ENCODE peak calls at places on chromosomes 3 and 15, in five cellular contexts. S, U, J, B and O are unnamed samples.

GRCh38 chr3:187641319-187641976 is 28.7 kb downstream of the SST start:
- DNase-seq in U (no peak), S (no peak), B (no peak), J (no peak), O (no peak)

GRCh38 chr3:100928638-100929428 is 64.4 kb downstream of the ABI3BP start:
- DNase-seq in U (no peak), B (no peak), S (no peak), J (no peak), O (no peak)

GRCh38 chr3:40137586-40138295 is 171.8 kb upstream of the EIF1B start:
- DNase-seq in S (no peak), B (no peak), U (no peak), J (no peak), O (no peak)

GRCh38 chr15:25171856-25172687 is 217.3 kb downstream of the SNRPN start:
- DNase-seq in J (peak), B (no peak), S (peak), U (no peak), O (no peak)

GRCh38 chr3:71031151-71031550 is 552.4 kb downstream of the FOXP1 start:
- DNase-seq in S (no peak), B (no peak), J (no peak), U (no peak), O (no peak)

GRCh38 chr3:126731044-126731443 is 27.0 kb downstream of the CHCHD6 start:
- DNase-seq in J (no peak), B (no peak), U (no peak), S (no peak), O (no peak)

GRCh38 chr3:47416041-47416440 is 35.2 kb downstream of the PTPN23 start:
- DNase-seq in B (no peak), S (no peak), U (no peak), J (no peak), O (no peak)

GRCh38 chr3:179853176-179853575 is 183.6 kb downstream of the PEX5L start:
- DNase-seq in B (no peak), U (no peak), J (no peak), S (no peak), O (no peak)

GRCh38 chr15:99180287-99180962 is 69.0 kb downstream of the TTC23 start:
- DNase-seq in S (no peak), J (no peak), B (no peak), U (no peak), O (no peak)

GRCh38 chr3:131221731-131222130 is 159.8 kb upstream of the NUDT16 start:
- DNase-seq in B (no peak), S (no peak), U (no peak), J (no peak), O (no peak)

GRCh38 chr3:129690406-129690805 is 83.9 kb upstream of the PLXND1 start:
- DNase-seq in B (peak), J (no peak), U (peak), S (no peak), O (peak)

DNA sequence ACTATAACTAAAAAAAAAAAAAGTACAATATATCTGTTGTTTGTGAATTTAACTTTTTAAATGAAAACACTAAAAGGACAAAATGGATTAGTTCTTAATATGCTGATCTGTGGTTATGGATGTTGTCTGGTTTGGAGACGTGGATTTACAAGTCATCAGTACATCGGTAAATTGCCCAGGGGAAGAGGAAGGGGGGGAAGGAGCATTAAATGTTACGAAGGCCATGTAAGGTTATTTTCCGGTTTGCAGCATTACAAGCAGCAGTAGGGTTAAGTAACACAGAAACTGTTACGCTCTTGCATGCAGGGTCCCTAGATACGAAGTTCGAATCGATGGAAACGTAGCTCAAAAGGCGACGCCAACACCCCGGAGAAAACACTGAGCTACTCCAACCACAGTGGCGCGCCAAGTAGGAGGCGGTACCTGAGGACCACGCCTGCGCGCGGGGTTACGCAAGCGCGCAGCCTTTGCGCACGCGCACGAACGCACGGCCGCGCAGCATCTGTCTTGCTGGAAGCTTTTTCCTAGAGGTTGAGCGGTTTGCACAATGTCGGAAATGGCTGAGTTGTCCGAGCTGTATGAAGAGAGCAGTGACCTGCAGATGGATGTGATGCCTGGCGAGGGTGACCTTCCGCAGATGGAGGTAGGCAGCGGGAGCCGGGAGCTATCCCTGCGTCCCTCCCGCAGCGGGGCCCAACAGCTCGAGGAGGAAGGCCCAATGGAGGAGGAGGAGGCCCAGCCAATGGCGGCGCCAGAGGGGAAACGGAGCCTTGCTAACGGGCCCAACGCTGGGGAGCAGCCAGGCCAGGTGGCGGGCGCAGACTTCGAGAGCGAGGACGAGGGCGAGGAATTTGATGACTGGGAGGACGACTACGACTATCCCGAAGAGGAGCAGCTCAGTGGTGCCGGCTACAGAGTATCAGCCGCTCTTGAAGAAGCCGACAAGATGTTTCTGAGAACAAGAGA is at the start of gene EID1:
- DNase-seq in S (peak), B (peak), J (peak), U (peak), O (peak)
- TF ChIP-seq POLR2A in S (peak), B (peak), J (peak), U (peak), O (peak)

DNA sequence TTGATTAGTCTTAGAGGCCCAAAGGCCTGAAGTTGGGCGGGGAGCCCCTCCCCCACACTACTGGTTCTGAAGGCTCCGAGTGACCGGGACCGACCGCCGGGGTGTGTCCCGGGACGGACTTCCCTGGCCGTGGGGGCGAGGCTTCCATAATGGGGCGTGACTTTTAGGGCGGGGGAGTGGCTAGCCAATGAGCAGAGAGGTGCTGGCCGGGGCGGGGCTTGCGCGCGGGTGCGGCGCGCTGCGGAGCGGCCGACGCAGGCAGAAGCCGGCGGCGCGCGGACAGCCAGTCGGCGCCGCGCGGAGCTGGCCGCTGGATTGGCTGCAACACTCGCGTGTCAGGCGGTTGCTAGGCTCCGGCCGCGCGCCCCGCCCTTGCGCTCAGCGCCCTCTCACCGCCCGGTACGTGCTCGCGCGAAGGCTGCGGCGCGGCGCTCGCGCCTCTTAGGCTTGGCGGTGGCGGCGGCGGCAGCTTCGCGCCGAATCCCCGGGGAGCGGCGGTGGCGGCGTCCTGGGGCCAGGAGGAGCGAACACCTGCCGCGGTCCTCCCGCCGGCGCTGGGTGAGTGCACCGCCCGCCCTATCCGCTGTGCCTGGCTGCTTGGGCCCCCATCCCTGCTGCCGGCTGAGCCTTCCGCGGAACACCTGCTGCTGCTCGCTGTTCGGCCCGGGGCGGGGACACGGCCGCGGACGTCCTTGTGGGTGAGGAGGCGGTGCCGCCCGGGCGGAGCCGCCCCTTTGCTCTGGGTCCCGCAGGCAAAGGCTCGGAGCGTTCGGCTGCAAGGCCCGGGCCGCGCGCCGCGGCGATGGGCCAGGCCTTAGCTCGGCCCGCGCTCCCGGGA is at the start of gene DAG1:
- DNase-seq in S (peak), J (peak), U (peak), B (peak), O (peak)
- TF ChIP-seq POLR2A in S (peak), J (peak), U (peak), B (peak), O (peak)

DNA sequence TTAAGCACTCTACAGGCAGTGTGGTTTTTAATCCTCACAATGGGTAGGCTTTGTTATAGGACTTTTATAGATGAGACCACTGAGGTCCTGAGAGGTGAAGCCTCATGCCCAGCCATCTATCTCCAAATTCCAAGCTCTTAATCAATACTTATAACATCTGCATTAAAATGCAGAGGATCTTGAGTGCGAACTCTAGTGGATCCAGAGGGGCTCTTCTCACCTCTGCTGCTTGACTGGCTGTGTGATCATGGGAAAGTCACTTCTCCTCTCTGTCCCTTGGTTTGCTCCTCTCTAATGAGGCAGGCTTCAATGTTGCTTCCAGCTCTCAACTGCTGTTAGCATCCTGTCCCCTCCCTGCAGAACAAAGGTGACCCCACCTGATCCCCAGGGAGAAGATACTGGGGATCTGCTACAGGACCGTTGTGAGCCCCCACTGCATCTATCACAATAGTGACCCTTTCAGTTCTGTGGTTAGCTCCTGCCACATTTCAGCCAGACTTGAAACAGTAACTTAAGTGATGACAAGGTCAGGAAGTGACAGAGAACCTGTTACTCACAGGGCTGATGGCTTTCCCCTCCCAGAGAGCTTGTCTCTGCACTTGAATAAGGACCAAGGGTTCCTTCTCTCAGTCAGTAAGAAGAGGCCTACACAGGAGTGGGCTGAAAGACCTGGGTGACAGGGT is 1.3 kb downstream of the SLC27A2 start:
- DNase-seq in B (no peak), J (no peak), U (no peak), S (no peak), O (peak)
- TF ChIP-seq POLR2A in B (no peak), J (no peak), U (no peak), S (no peak), O (no peak)

GRCh38 chr3:120763601-120764000 is 21.1 kb downstream of the GTF2E1 start:
- DNase-seq in B (no peak), U (no peak), S (no peak), J (no peak), O (no peak)

GRCh38 chr3:120765830-120766511 is 23.4 kb downstream of the GTF2E1 start:
- DNase-seq in S (no peak), J (no peak), B (no peak), U (no peak), O (no peak)

GRCh38 chr3:120762575-120762974 is 20.0 kb downstream of the GTF2E1 start:
- DNase-seq in B (no peak), J (no peak), S (no peak), U (no peak), O (no peak)

GRCh38 chr3:120766576-120766975 is 24.0 kb downstream of the GTF2E1 start:
- DNase-seq in U (no peak), S (no peak), B (no peak), J (no peak), O (no peak)

GRCh38 chr3:120764206-120764605 is 21.7 kb downstream of the GTF2E1 start:
- DNase-seq in B (no peak), J (no peak), U (no peak), S (no peak), O (no peak)
- TF ChIP-seq POLR2A in B (no peak), J (no peak), U (no peak), S (no peak), O (no peak)